ENCODE peak calls at places on chromosome 2, in eight cellular contexts. B is mesendoderm; Q is tibial nerve; N is right lobe of liver; Y is OCI-LY7; A is IMR-90; D is naive thymus-derived CD4-positive, alpha-beta T cell; S is WERI-Rb-1. C is an unnamed sample.

GRCh38 chr2:3459185-3460015 is 59.9 kb downstream of the ADI1 start:
- DNase-seq in Q (no peak), B (no peak), D (no peak), S (peak; percentile 56), Y (no peak), N (no peak), A (no peak), C (no peak)

GRCh38 chr2:238426568-238427434 is at the start of gene ASB1:
- DNase-seq in Y (peak; percentile 93), A (peak; percentile 85), Q (peak; percentile 53), N (peak; percentile 79), S (peak; percentile 73), B (peak; percentile 88), D (peak; percentile 71), C (peak; percentile 77)

GRCh38 chr2:77608510-77608909 is 86.3 kb upstream of the LRRTM4 start:
- DNase-seq in Q (no peak), A (no peak), N (no peak), Y (no peak), D (no peak), B (no peak), S (no peak), C (no peak)

GRCh38 chr2:217286833-217287232 is 427.0 kb upstream of the TNP1 start:
- DNase-seq in N (no peak), B (no peak), A (peak; percentile 93), S (no peak), D (no peak), Q (no peak), Y (no peak), C (no peak)

GRCh38 chr2:232493701-232494426 is 6.2 kb upstream of the ECEL1 start:
- DNase-seq in S (no peak), Q (no peak), N (peak; percentile 22), D (no peak), A (no peak), B (no peak), Y (no peak), C (no peak)

GRCh38 chr2:225041871-225042799 is at the start of gene DOCK10:
- DNase-seq in D (peak; percentile 58), A (peak; percentile 69), Q (no peak), Y (peak; percentile 66), B (peak; percentile 23), S (peak; percentile 34), N (peak; percentile 59), C (peak; percentile 69)

GRCh38 chr2:167732251-167732788 is 515.1 kb downstream of the STK39 start:
- DNase-seq in N (no peak), A (no peak), S (peak; percentile 46), B (peak; percentile 61), Q (no peak), D (no peak), Y (no peak), C (no peak)

GRCh38 chr2:112784199-112785189 is at the start of gene IL1A:
- DNase-seq in Y (no peak), N (no peak), A (peak; percentile 77), D (no peak), Q (no peak), B (peak; percentile 82), S (no peak), C (no peak)

GRCh38 chr2:236107536-236107935 is 60.6 kb downstream of the GBX2 start:
- DNase-seq in D (no peak), S (no peak), N (peak; percentile 20), Q (no peak), A (no peak), Y (no peak), B (no peak), C (no peak)

GRCh38 chr2:29485117-29485516 is 369.9 kb downstream of the CLIP4 start:
- DNase-seq in D (no peak), S (no peak), N (no peak), Q (no peak), Y (no peak), A (no peak), B (no peak), C (no peak)

GRCh38 chr2:64478036-64478435 is 24.1 kb downstream of the LGALSL start:
- DNase-seq in D (no peak), N (no peak), B (no peak), Y (no peak), A (no peak), S (no peak), Q (no peak), C (no peak)

DNA sequence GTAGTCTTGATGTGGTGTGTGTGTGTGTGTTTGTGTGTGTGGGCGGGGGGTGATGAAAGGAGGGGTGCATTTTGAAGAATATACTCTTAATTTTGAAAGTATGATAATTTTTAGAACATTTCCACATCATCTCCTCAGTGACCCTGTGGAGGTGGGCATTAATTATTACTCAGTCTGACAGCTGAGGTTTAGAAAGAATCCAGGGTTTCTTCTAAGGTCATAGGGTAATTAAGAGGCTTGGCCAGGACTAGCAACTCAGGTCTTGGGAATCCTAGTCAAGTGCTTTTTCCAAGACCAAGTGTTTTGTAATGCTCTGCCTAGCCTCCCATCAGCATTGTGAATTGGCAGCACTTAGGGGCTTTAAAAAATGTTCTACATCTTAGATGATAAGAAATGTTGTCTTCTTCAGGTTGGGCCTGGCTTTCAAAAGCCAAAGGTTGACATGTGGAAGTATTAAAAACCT is 100.6 kb downstream of the SPTBN1 start:
- DNase-seq in N (no peak), Q (no peak), S (peak; percentile 37), A (peak; percentile 83), B (no peak), Y (no peak), D (no peak), C (no peak)
- H3K27ac ChIP-seq in N (peak overlapping the region; percentile 99), Q (peak overlapping the region; percentile 82), S (peak overlapping the region; percentile 96), A (no peak overlapping the region), B (no peak overlapping the region), Y (peak overlapping the region; percentile 79), D (peak overlapping the region; percentile 86), C (peak overlapping the region; percentile 99)

GRCh38 chr2:144445196-144445595 is 74.7 kb downstream of the ZEB2 start:
- DNase-seq in S (no peak), N (no peak), B (peak; percentile 93), Y (no peak), A (no peak), Q (no peak), D (no peak), C (no peak)
- H3K27ac ChIP-seq in S (no peak overlapping the region), N (no peak overlapping the region), B (no peak overlapping the region), Y (no peak overlapping the region), A (no peak overlapping the region), Q (peak overlapping the region; percentile 90), D (no peak overlapping the region), C (no peak overlapping the region)

GRCh38 chr2:12087671-12088380 is 341.4 kb downstream of the LPIN1 start:
- DNase-seq in B (no peak), A (peak; percentile 42), Q (no peak), S (no peak), N (no peak), Y (no peak), D (no peak), C (no peak)

GRCh38 chr2:12090590-12090989 is 344.2 kb downstream of the LPIN1 start:
- DNase-seq in Q (no peak), A (no peak), D (no peak), S (no peak), Y (no peak), N (peak; percentile 84), B (no peak), C (no peak)

GRCh38 chr2:12090072-12090471 is 343.6 kb downstream of the LPIN1 start:
- DNase-seq in Q (no peak), S (no peak), N (no peak), A (no peak), Y (no peak), D (no peak), B (no peak), C (no peak)

GRCh38 chr2:12089001-12089400 is 342.6 kb downstream of the LPIN1 start:
- DNase-seq in Q (no peak), A (no peak), N (no peak), D (no peak), B (no peak), S (no peak), Y (no peak), C (no peak)

DNA sequence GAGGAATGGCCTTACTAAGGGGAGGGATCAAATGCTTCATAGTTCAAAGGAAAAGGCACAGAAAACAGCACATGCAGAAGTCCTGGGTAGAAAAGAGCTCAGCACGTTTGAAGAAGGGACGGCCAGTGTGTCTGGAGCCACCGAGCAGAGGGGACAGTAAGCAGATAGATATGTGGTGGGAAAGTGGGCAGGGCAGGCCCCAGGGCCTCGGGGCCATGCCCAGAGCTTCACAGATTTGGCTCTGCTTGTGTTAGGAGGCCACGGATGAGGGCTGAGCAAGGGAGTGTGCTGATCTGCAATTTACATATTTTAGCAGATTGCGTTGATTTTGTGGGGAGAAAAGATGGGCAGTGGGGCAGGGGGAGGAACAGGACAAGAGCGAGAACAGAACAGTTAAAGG is 343.1 kb downstream of the LPIN1 start:
- DNase-seq in D (no peak), Y (no peak), Q (no peak), B (no peak), A (no peak), S (no peak), N (no peak), C (no peak)
- H3K27ac ChIP-seq in D (no peak overlapping the region), Y (no peak overlapping the region), Q (no peak overlapping the region), B (no peak overlapping the region), A (no peak overlapping the region), S (no peak overlapping the region), N (no peak overlapping the region), C (no peak overlapping the region)

DNA sequence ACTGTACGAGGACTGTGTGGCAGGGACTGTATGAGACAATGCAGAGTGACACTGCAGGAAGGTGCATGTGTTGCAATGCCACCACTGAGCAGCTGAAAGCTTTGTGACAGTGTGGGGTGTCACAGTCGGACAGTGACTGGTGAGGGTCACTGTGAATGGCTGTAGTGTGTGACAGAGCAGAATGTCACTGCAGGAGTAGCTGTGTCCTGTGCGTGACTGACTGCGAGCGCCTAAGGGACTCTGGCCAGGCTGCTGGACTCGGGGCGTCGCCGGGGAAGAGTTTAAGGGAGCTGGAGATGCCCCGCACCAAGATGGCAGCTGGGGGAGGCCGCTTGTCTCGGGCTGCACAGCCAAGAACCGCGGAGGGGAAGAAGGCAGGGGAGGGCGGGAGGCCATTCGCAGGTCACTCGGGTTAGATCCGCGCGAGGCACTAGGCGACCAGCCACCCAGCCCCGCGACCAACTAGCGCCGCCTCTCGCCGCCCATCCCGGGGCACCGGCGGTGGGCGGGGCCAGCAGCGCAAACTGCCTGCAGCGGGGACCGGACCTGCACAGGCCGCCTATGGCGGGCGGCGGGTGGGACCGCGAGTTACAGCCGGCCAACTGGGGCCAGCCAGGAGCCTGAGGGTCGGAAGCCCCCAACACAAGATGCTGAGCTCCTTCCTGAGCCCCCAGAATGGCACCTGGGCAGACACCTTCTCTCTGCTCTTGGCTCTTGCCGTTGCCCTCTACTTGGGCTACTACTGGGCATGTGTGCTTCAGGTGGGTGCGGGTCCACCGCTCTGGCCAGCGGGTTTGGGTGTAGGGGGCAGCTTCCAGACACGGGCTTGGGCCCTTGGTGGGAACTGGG is at the start of gene ABHD1:
- DNase-seq in Q (peak; percentile 41), B (no peak), Y (peak; percentile 24), S (peak; percentile 77), D (peak; percentile 49), N (peak; percentile 84), A (no peak), C (peak; percentile 60)
- H3K27ac ChIP-seq in Q (peak within 1 kb of the TSS; percentile 31), B (no peak within 1 kb of the TSS), Y (no peak within 1 kb of the TSS), S (peak within 1 kb of the TSS; percentile 25), D (peak within 1 kb of the TSS; percentile 61), N (peak within 1 kb of the TSS; percentile 49), A (no peak within 1 kb of the TSS), C (no peak within 1 kb of the TSS)

GRCh38 chr2:144430722-144431163 is 89.2 kb downstream of the ZEB2 start:
- DNase-seq in Q (no peak), N (no peak), B (no peak), D (no peak), Y (peak; percentile 29), A (peak; percentile 65), S (peak; percentile 9), C (no peak)
- H3K27ac ChIP-seq in Q (peak overlapping the region; percentile 90), N (peak overlapping the region; percentile 27), B (no peak overlapping the region), D (no peak overlapping the region), Y (no peak overlapping the region), A (no peak overlapping the region), S (peak overlapping the region; percentile 24), C (no peak overlapping the region)

C was measured in pancreas.